ENCODE peak calls at places on chromosomes 11 and 22, in five cellular contexts. Q, A, O, W and J are unnamed samples.

GRCh38 chr11:131978351-131978750 is 607.9 kb downstream of the NTM start:
- DNase-seq in Q (no peak), A (peak), O (no peak), W (no peak), J (no peak)

GRCh38 chr22:36929621-36930020 is 16.2 kb downstream of the CSF2RB start:
- DNase-seq in Q (no peak), A (no peak), O (no peak), W (no peak), J (no peak)

GRCh38 chr11:123180166-123180565 is 14.9 kb downstream of the CLMP start:
- DNase-seq in Q (no peak), A (peak), O (no peak), W (peak), J (no peak)

GRCh38 chr22:38203855-38204497 is 2.2 kb downstream of the MAFF start:
- DNase-seq in Q (no peak), A (peak), O (no peak), W (peak), J (no peak)

GRCh38 chr11:28860898-28861297 is 752.7 kb downstream of the METTL15 start:
- DNase-seq in Q (no peak), A (peak), O (peak), W (peak), J (peak)

GRCh38 chr22:19068784-19069271 is 53.4 kb downstream of the DGCR2 start:
- DNase-seq in Q (no peak), A (no peak), O (no peak), W (no peak), J (no peak)

GRCh38 chr11:27468209-27468608 is 4.4 kb downstream of the LGR4 start:
- DNase-seq in Q (peak), A (peak), O (peak), W (peak), J (peak)

GRCh38 chr22:48049116-48049515 is 1286.7 kb downstream of the TBC1D22A start:
- DNase-seq in Q (no peak), A (no peak), O (no peak), W (no peak), J (no peak)

GRCh38 chr11:69218271-69218682 is 62.5 kb downstream of the SMIM38 start:
- DNase-seq in Q (no peak), A (peak), O (no peak), W (no peak), J (no peak)

GRCh38 chr11:119371778-119372182 is 9.7 kb downstream of the USP2 start:
- DNase-seq in Q (peak), A (no peak), O (no peak), W (no peak), J (no peak)

GRCh38 chr11:93890441-93891051 is 40.1 kb upstream of the VSTM5 start:
- DNase-seq in Q (no peak), A (no peak), O (no peak), W (no peak), J (no peak)